ENCODE peak calls at places on chromosome X, in seven cellular contexts. One of them, this sample, is unnamed.

GRCh38 chrX:102129473-102129872 is 4.0 kb downstream of the TCEAL2 start:
- DNase-seq in progenitor cell of endocrine pancreas: no peak
- DNase-seq in foreskin fibroblast: peak; percentile 4
- DNase-seq in brain microvascular endothelial cell: no peak
- DNase-seq in GM12864: no peak
- DNase-seq in AG04450: no peak
- DNase-seq in HFFc6: no peak
- DNase-seq in this sample: no peak

GRCh38 chrX:856901-857300 is 226.3 kb downstream of the SHOX start:
- DNase-seq in progenitor cell of endocrine pancreas: no peak
- DNase-seq in foreskin fibroblast: no peak
- DNase-seq in brain microvascular endothelial cell: peak; percentile 43
- DNase-seq in GM12864: no peak
- DNase-seq in AG04450: no peak
- DNase-seq in HFFc6: no peak
- DNase-seq in this sample: no peak

GRCh38 chrX:72078411-72078810 is 53.3 kb downstream of the RTL5 start:
- DNase-seq in progenitor cell of endocrine pancreas: no peak
- DNase-seq in foreskin fibroblast: no peak
- DNase-seq in brain microvascular endothelial cell: no peak
- DNase-seq in GM12864: no peak
- DNase-seq in AG04450: no peak
- DNase-seq in HFFc6: no peak
- DNase-seq in this sample: no peak

GRCh38 chrX:3733043-3733430 is 19.6 kb upstream of the PRKX start:
- DNase-seq in progenitor cell of endocrine pancreas: no peak
- DNase-seq in foreskin fibroblast: no peak
- DNase-seq in brain microvascular endothelial cell: no peak
- DNase-seq in GM12864: no peak
- DNase-seq in AG04450: no peak
- DNase-seq in HFFc6: no peak
- DNase-seq in this sample: no peak

GRCh38 chrX:46755656-46756055 is 3.3 kb downstream of the SLC9A7 start:
- DNase-seq in progenitor cell of endocrine pancreas: no peak
- DNase-seq in foreskin fibroblast: no peak
- DNase-seq in brain microvascular endothelial cell: no peak
- DNase-seq in GM12864: no peak
- DNase-seq in AG04450: no peak
- DNase-seq in HFFc6: no peak
- DNase-seq in this sample: no peak

GRCh38 chrX:100962811-100963210 is 6.7 kb upstream of the ARL13A start:
- DNase-seq in progenitor cell of endocrine pancreas: no peak
- DNase-seq in foreskin fibroblast: no peak
- DNase-seq in brain microvascular endothelial cell: no peak
- DNase-seq in GM12864: no peak
- DNase-seq in AG04450: no peak
- DNase-seq in HFFc6: no peak
- DNase-seq in this sample: no peak

GRCh38 chrX:16882702-16883486 is 12.7 kb upstream of the RBBP7 start:
- DNase-seq in progenitor cell of endocrine pancreas: peak; percentile 59
- DNase-seq in foreskin fibroblast: peak; percentile 81
- DNase-seq in brain microvascular endothelial cell: peak; percentile 78
- DNase-seq in GM12864: no peak
- DNase-seq in AG04450: no peak
- DNase-seq in HFFc6: peak; percentile 15
- DNase-seq in this sample: peak; percentile 73

GRCh38 chrX:56783450-56783831 is 54.4 kb downstream of the NBDY start:
- DNase-seq in progenitor cell of endocrine pancreas: no peak
- DNase-seq in foreskin fibroblast: no peak
- DNase-seq in brain microvascular endothelial cell: no peak
- DNase-seq in GM12864: no peak
- DNase-seq in AG04450: no peak
- DNase-seq in HFFc6: no peak
- DNase-seq in this sample: no peak

GRCh38 chrX:69237228-69237627 is 72.0 kb upstream of the PJA1 start:
- DNase-seq in progenitor cell of endocrine pancreas: no peak
- DNase-seq in foreskin fibroblast: no peak
- DNase-seq in brain microvascular endothelial cell: no peak
- DNase-seq in GM12864: no peak
- DNase-seq in AG04450: no peak
- DNase-seq in HFFc6: no peak
- DNase-seq in this sample: no peak

GRCh38 chrX:23483396-23483795 is 148.7 kb downstream of the PTCHD1 start:
- DNase-seq in progenitor cell of endocrine pancreas: no peak
- DNase-seq in foreskin fibroblast: no peak
- DNase-seq in brain microvascular endothelial cell: no peak
- DNase-seq in GM12864: no peak
- DNase-seq in AG04450: no peak
- DNase-seq in HFFc6: no peak
- DNase-seq in this sample: no peak

GRCh38 chrX:106933538-106933961 is 13.3 kb downstream of the CLDN2 start:
- DNase-seq in progenitor cell of endocrine pancreas: no peak
- DNase-seq in foreskin fibroblast: peak; percentile 44
- DNase-seq in brain microvascular endothelial cell: peak; percentile 29
- DNase-seq in GM12864: no peak
- DNase-seq in AG04450: no peak
- DNase-seq in HFFc6: no peak
- DNase-seq in this sample: no peak

GRCh38 chrX:54978448-54978847 is 15.5 kb downstream of the PFKFB1 start:
- DNase-seq in progenitor cell of endocrine pancreas: no peak
- DNase-seq in foreskin fibroblast: peak; percentile 2
- DNase-seq in brain microvascular endothelial cell: no peak
- DNase-seq in GM12864: no peak
- DNase-seq in AG04450: no peak
- DNase-seq in HFFc6: peak; percentile 9
- DNase-seq in this sample: no peak

GRCh38 chrX:30971761-30972603 is 82.9 kb upstream of the TAB3 start:
- DNase-seq in progenitor cell of endocrine pancreas: no peak
- DNase-seq in foreskin fibroblast: peak; percentile 58
- DNase-seq in brain microvascular endothelial cell: peak; percentile 38
- DNase-seq in GM12864: no peak
- DNase-seq in AG04450: peak; percentile 16
- DNase-seq in HFFc6: peak; percentile 18
- DNase-seq in this sample: no peak

GRCh38 chrX:68945603-68946228 is 116.9 kb downstream of the EFNB1 start:
- DNase-seq in progenitor cell of endocrine pancreas: peak; percentile 8
- DNase-seq in foreskin fibroblast: peak; percentile 59
- DNase-seq in brain microvascular endothelial cell: peak; percentile 47
- DNase-seq in GM12864: no peak
- DNase-seq in AG04450: no peak
- DNase-seq in HFFc6: no peak
- DNase-seq in this sample: peak; percentile 32

GRCh38 chrX:23699636-23700194 is 32.4 kb downstream of the PRDX4 start:
- DNase-seq in progenitor cell of endocrine pancreas: no peak
- DNase-seq in foreskin fibroblast: no peak
- DNase-seq in brain microvascular endothelial cell: no peak
- DNase-seq in GM12864: no peak
- DNase-seq in AG04450: no peak
- DNase-seq in HFFc6: no peak
- DNase-seq in this sample: no peak

GRCh38 chrX:63747331-63747730 is 37.7 kb downstream of the ARHGEF9 start:
- DNase-seq in progenitor cell of endocrine pancreas: no peak
- DNase-seq in foreskin fibroblast: peak; percentile 70
- DNase-seq in brain microvascular endothelial cell: peak; percentile 69
- DNase-seq in GM12864: no peak
- DNase-seq in AG04450: peak; percentile 11
- DNase-seq in HFFc6: peak; percentile 18
- DNase-seq in this sample: no peak

GRCh38 chrX:26234177-26234576 is 18.2 kb downstream of the MAGEB5 start:
- DNase-seq in progenitor cell of endocrine pancreas: no peak
- DNase-seq in foreskin fibroblast: no peak
- DNase-seq in brain microvascular endothelial cell: no peak
- DNase-seq in GM12864: no peak
- DNase-seq in AG04450: no peak
- DNase-seq in HFFc6: no peak
- DNase-seq in this sample: no peak

GRCh38 chrX:110316351-110317078 is 1.4 kb downstream of the AMMECR1 start:
- DNase-seq in progenitor cell of endocrine pancreas: no peak
- DNase-seq in foreskin fibroblast: no peak
- DNase-seq in brain microvascular endothelial cell: no peak
- DNase-seq in GM12864: no peak
- DNase-seq in AG04450: no peak
- DNase-seq in HFFc6: no peak
- DNase-seq in this sample: no peak

GRCh38 chrX:51891821-51892551 is 1.4 kb upstream of the MAGED1 start:
- DNase-seq in progenitor cell of endocrine pancreas: no peak
- DNase-seq in foreskin fibroblast: peak; percentile 88
- DNase-seq in brain microvascular endothelial cell: peak; percentile 20
- DNase-seq in GM12864: no peak
- DNase-seq in AG04450: peak; percentile 11
- DNase-seq in HFFc6: peak; percentile 85
- DNase-seq in this sample: no peak

GRCh38 chrX:111337067-111337466 is 66.8 kb upstream of the CAPN6 start:
- DNase-seq in progenitor cell of endocrine pancreas: no peak
- DNase-seq in foreskin fibroblast: no peak
- DNase-seq in brain microvascular endothelial cell: no peak
- DNase-seq in GM12864: no peak
- DNase-seq in AG04450: no peak
- DNase-seq in HFFc6: no peak
- DNase-seq in this sample: no peak

GRCh38 chrX:4978613-4979012 is 1250.1 kb downstream of the NLGN4X start:
- DNase-seq in progenitor cell of endocrine pancreas: no peak
- DNase-seq in foreskin fibroblast: no peak
- DNase-seq in brain microvascular endothelial cell: no peak
- DNase-seq in GM12864: no peak
- DNase-seq in AG04450: no peak
- DNase-seq in HFFc6: no peak
- DNase-seq in this sample: no peak

GRCh38 chrX:151680805-151681204 is 14.5 kb upstream of the PRRG3 start:
- DNase-seq in progenitor cell of endocrine pancreas: peak; percentile 48
- DNase-seq in foreskin fibroblast: peak; percentile 3
- DNase-seq in brain microvascular endothelial cell: peak; percentile 27
- DNase-seq in GM12864: peak; percentile 19
- DNase-seq in AG04450: no peak
- DNase-seq in HFFc6: no peak
- DNase-seq in this sample: peak; percentile 76

GRCh38 chrX:23376581-23376980 is 41.9 kb downstream of the PTCHD1 start:
- DNase-seq in progenitor cell of endocrine pancreas: no peak
- DNase-seq in foreskin fibroblast: no peak
- DNase-seq in brain microvascular endothelial cell: no peak
- DNase-seq in GM12864: no peak
- DNase-seq in AG04450: no peak
- DNase-seq in HFFc6: no peak
- DNase-seq in this sample: no peak

GRCh38 chrX:38799995-38800394 is 1.3 kb upstream of the MID1IP1 start:
- DNase-seq in progenitor cell of endocrine pancreas: no peak
- DNase-seq in foreskin fibroblast: no peak
- DNase-seq in brain microvascular endothelial cell: no peak
- DNase-seq in GM12864: no peak
- DNase-seq in AG04450: no peak
- DNase-seq in HFFc6: no peak
- DNase-seq in this sample: no peak

GRCh38 chrX:53686151-53686885 is at the start of gene HUWE1:
- DNase-seq in progenitor cell of endocrine pancreas: peak; percentile 75
- DNase-seq in foreskin fibroblast: peak; percentile 83
- DNase-seq in brain microvascular endothelial cell: peak; percentile 40
- DNase-seq in GM12864: peak; percentile 41
- DNase-seq in AG04450: no peak
- DNase-seq in HFFc6: peak; percentile 56
- DNase-seq in this sample: peak; percentile 91

GRCh38 chrX:70253377-70254062 is 6.5 kb downstream of the P2RY4 start:
- DNase-seq in progenitor cell of endocrine pancreas: no peak
- DNase-seq in foreskin fibroblast: no peak
- DNase-seq in brain microvascular endothelial cell: no peak
- DNase-seq in GM12864: no peak
- DNase-seq in AG04450: no peak
- DNase-seq in HFFc6: no peak
- DNase-seq in this sample: no peak

GRCh38 chrX:7711167-7711566 is 131.8 kb upstream of the VCX start:
- DNase-seq in progenitor cell of endocrine pancreas: no peak
- DNase-seq in foreskin fibroblast: peak; percentile 4
- DNase-seq in brain microvascular endothelial cell: no peak
- DNase-seq in GM12864: no peak
- DNase-seq in AG04450: no peak
- DNase-seq in HFFc6: no peak
- DNase-seq in this sample: no peak

GRCh38 chrX:29617725-29618124 is 597.6 kb upstream of the MAGEB2 start:
- DNase-seq in progenitor cell of endocrine pancreas: no peak
- DNase-seq in foreskin fibroblast: no peak
- DNase-seq in brain microvascular endothelial cell: no peak
- DNase-seq in GM12864: no peak
- DNase-seq in AG04450: no peak
- DNase-seq in HFFc6: no peak
- DNase-seq in this sample: no peak
- TF ChIP-seq CTCF in progenitor cell of endocrine pancreas: no peak
- TF ChIP-seq CTCF in foreskin fibroblast: no peak
- TF ChIP-seq CTCF in brain microvascular endothelial cell: peak; percentile 39
- TF ChIP-seq CTCF in GM12864: peak; percentile 29
- TF ChIP-seq CTCF in AG04450: peak; percentile 9
- TF ChIP-seq CTCF in HFFc6: no peak
- TF ChIP-seq CTCF in this sample: no peak

DNA sequence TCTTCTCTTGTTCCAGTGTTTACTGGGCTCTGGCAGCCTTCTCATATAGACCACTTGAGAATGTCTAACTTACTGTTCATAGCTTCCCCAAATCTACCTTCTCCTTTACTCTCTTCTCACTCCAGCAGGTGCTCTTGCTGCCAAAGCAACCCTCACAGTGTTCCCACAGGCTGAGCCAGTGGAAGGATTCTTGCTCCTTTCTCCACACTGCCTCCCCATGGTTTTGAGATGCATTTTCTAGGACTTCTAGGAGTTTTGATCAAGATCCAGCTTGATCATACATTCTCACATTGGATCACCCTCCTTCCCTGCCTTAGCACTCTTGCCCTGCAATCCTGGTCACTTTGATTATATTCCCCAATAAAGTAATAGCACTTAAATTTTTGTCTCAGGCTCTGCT is 230.8 kb downstream of the TMEM47 start:
- DNase-seq in progenitor cell of endocrine pancreas: no peak
- DNase-seq in foreskin fibroblast: no peak
- DNase-seq in brain microvascular endothelial cell: peak; percentile 9
- DNase-seq in GM12864: no peak
- DNase-seq in AG04450: no peak
- DNase-seq in HFFc6: peak; percentile 3
- DNase-seq in this sample: no peak
- TF ChIP-seq CTCF in progenitor cell of endocrine pancreas: peak; percentile 31
- TF ChIP-seq CTCF in foreskin fibroblast: no peak
- TF ChIP-seq CTCF in brain microvascular endothelial cell: peak; percentile 44
- TF ChIP-seq CTCF in GM12864: no peak
- TF ChIP-seq CTCF in AG04450: no peak
- TF ChIP-seq CTCF in HFFc6: peak; percentile 39
- TF ChIP-seq CTCF in this sample: no peak

GRCh38 chrX:129754266-129755024 is 15.7 kb downstream of the XPNPEP2 start:
- DNase-seq in progenitor cell of endocrine pancreas: no peak
- DNase-seq in foreskin fibroblast: no peak
- DNase-seq in brain microvascular endothelial cell: no peak
- DNase-seq in GM12864: no peak
- DNase-seq in AG04450: no peak
- DNase-seq in HFFc6: no peak
- DNase-seq in this sample: no peak
- TF ChIP-seq CTCF in progenitor cell of endocrine pancreas: peak; percentile 27
- TF ChIP-seq CTCF in foreskin fibroblast: peak; percentile 19
- TF ChIP-seq CTCF in brain microvascular endothelial cell: peak; percentile 58
- TF ChIP-seq CTCF in GM12864: peak; percentile 64
- TF ChIP-seq CTCF in AG04450: peak; percentile 28
- TF ChIP-seq CTCF in HFFc6: peak; percentile 48
- TF ChIP-seq CTCF in this sample: no peak

GRCh38 chrX:130393451-130394074 is 8.1 kb upstream of the GPR119 start:
- DNase-seq in progenitor cell of endocrine pancreas: peak; percentile 23
- DNase-seq in foreskin fibroblast: peak; percentile 76
- DNase-seq in brain microvascular endothelial cell: peak; percentile 22
- DNase-seq in GM12864: no peak
- DNase-seq in AG04450: no peak
- DNase-seq in HFFc6: peak; percentile 43
- DNase-seq in this sample: peak; percentile 58
- TF ChIP-seq CTCF in progenitor cell of endocrine pancreas: peak; percentile 72
- TF ChIP-seq CTCF in foreskin fibroblast: peak; percentile 76
- TF ChIP-seq CTCF in brain microvascular endothelial cell: peak; percentile 86
- TF ChIP-seq CTCF in GM12864: peak; percentile 48
- TF ChIP-seq CTCF in AG04450: peak; percentile 69
- TF ChIP-seq CTCF in HFFc6: peak; percentile 77
- TF ChIP-seq CTCF in this sample: no peak

GRCh38 chrX:81174286-81174685 is 27.4 kb downstream of the HMGN5 start:
- DNase-seq in progenitor cell of endocrine pancreas: no peak
- DNase-seq in foreskin fibroblast: peak; percentile 25
- DNase-seq in brain microvascular endothelial cell: no peak
- DNase-seq in GM12864: no peak
- DNase-seq in AG04450: no peak
- DNase-seq in HFFc6: peak; percentile 4
- DNase-seq in this sample: no peak
- TF ChIP-seq CTCF in progenitor cell of endocrine pancreas: peak; percentile 42
- TF ChIP-seq CTCF in foreskin fibroblast: no peak
- TF ChIP-seq CTCF in brain microvascular endothelial cell: no peak
- TF ChIP-seq CTCF in GM12864: peak; percentile 10
- TF ChIP-seq CTCF in AG04450: peak; percentile 15
- TF ChIP-seq CTCF in HFFc6: peak; percentile 69
- TF ChIP-seq CTCF in this sample: peak; percentile 32

This sample was measured in glutamatergic neuron.